ENCODE peak calls at places on chromosomes 11 and 22, in five cellular contexts. D is progenitor cell of endocrine pancreas; G is pulmonary artery endothelial cell; N is PC-3; Z is activated CD8-positive, alpha-beta T cell treated with anti-CD3 and anti-CD28 coated beads, Interleukin-2, amount 10 ng/mL, durations not matched to agents 7 days and 5 days. M is an unnamed sample.

GRCh38 chr22:31122532-31123291 is at the start of gene INPP5J:
- DNase-seq in Z (no peak), G (no peak), D (peak; percentile 42), N (peak; percentile 44), M (no peak)

GRCh38 chr11:25733777-25734176 is 598.2 kb upstream of the ANO3 start:
- DNase-seq in Z (no peak), D (no peak), G (no peak), N (peak; percentile 45), M (no peak)

GRCh38 chr11:113345978-113346377 is 31.6 kb downstream of the TTC12 start:
- DNase-seq in Z (no peak), D (no peak), G (no peak), N (no peak), M (no peak)

GRCh38 chr11:44987506-44987905 is 36.8 kb upstream of the TP53I11 start:
- DNase-seq in Z (no peak), G (no peak), N (no peak), D (no peak), M (no peak)

GRCh38 chr11:18001191-18001590 is 11.7 kb downstream of the SERGEF start:
- DNase-seq in D (no peak), Z (no peak), G (no peak), N (no peak), M (no peak)

GRCh38 chr22:44459041-44459440 is 39.0 kb downstream of the RTL6 start:
- DNase-seq in D (no peak), Z (no peak), N (no peak), G (no peak), M (no peak)

GRCh38 chr22:40183029-40183581 is 5.4 kb downstream of the TNRC6B start:
- DNase-seq in N (peak; percentile 57), Z (no peak), G (peak; percentile 39), D (no peak), M (no peak)

GRCh38 chr11:45657496-45658260 is 7.7 kb downstream of the CHST1 start:
- DNase-seq in D (no peak), G (no peak), Z (no peak), N (no peak), M (no peak)

GRCh38 chr22:33438273-33438672 is 380.1 kb upstream of the SYN3 start:
- DNase-seq in Z (no peak), N (peak; percentile 45), G (no peak), D (no peak), M (no peak)

M was measured in CMK.